ENCODE peak calls at places on chromosome 15, in five cellular contexts. M, A, X, L and B are unnamed samples.

GRCh38 chr15:38085931-38086562 is 151.6 kb downstream of the TMCO5A start:
- DNase-seq in L (no peak), A (no peak), X (no peak), M (peak), B (no peak)

GRCh38 chr15:64836023-64836536 is 5.6 kb upstream of the PLEKHO2 start:
- DNase-seq in L (no peak), A (no peak), X (no peak), M (no peak), B (no peak)

GRCh38 chr15:89404023-89404422 is 69.4 kb upstream of the POLG start:
- DNase-seq in A (no peak), M (no peak), X (no peak), L (no peak), B (no peak)

GRCh38 chr15:95041297-95041696 is 809.9 kb downstream of the MCTP2 start:
- DNase-seq in M (no peak), A (no peak), L (no peak), X (no peak), B (no peak)

GRCh38 chr15:89197503-89197971 is 23.8 kb downstream of the RLBP1 start:
- DNase-seq in L (peak), A (no peak), M (no peak), X (no peak), B (peak)

GRCh38 chr15:101368086-101368780 is 73.2 kb upstream of the SNRPA1 start:
- DNase-seq in M (no peak), L (no peak), A (no peak), X (no peak), B (no peak)

GRCh38 chr15:80492874-80493273 is 88.7 kb downstream of the ARNT2 start:
- DNase-seq in M (no peak), L (no peak), X (no peak), A (no peak), B (no peak)

GRCh38 chr15:78004222-78004727 is 73.2 kb downstream of the TBC1D2B start:
- DNase-seq in A (no peak), L (no peak), M (no peak), X (no peak), B (no peak)

GRCh38 chr15:68699881-68700394 is 120.8 kb downstream of the ANP32A start:
- DNase-seq in M (no peak), L (no peak), A (no peak), X (no peak), B (no peak)

GRCh38 chr15:74317820-74318375 is 49.5 kb downstream of the CYP11A1 start:
- DNase-seq in X (no peak), M (no peak), L (no peak), A (no peak), B (no peak)
- TF ChIP-seq ESRRA in X (no peak), M (no peak), L (no peak), A (no peak), B (no peak)

GRCh38 chr15:99844150-99844549 is 110.9 kb upstream of the LYSMD4 start:
- DNase-seq in A (no peak), L (no peak), X (no peak), M (no peak), B (no peak)

GRCh38 chr15:99842071-99842470 is 108.8 kb upstream of the LYSMD4 start:
- DNase-seq in M (no peak), A (no peak), L (no peak), X (no peak), B (no peak)

DNA sequence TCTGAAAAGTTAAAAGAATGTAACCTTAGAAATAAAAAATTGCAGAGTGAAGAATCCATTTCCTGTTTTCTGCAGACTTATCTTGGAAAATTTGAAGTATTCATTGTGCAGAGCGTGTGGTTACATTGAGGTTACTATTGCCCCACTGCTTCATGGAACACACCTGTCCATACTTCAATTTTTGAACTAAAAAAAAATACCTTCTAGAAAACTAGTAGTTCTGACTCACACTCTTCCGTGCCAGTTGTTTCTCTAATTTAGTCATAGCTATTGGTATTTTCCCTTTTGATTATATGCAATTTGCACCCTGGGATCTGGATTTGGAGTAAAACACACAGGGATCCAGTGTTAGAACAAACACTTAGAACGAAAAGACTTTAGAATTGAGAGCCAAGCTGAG is 111.8 kb upstream of the LYSMD4 start:
- DNase-seq in M (no peak), A (no peak), X (no peak), L (no peak), B (no peak)
- TF ChIP-seq ESRRA in M (no peak), A (no peak), X (no peak), L (no peak), B (no peak)

DNA sequence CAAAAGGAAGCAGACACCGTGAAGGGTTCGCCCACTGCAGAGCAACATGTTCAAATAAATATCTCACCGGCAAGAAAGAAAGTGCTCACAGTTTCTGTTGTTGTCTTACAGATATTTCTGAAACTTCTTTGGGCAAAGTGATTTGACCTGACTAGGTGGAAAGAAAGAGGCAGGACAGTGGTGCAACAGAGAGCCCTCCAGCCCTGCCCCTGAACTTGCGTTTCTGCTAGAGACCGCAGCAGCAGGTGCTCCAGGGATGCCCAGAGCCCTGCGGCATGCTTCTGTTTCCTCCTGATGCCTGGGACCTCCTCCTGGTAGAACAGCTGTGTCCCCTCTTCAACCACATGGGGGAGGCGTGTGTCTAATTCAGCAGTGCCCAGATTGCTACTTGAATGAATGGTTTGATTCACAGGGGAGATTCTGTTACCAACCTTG is 123.4 kb downstream of the ATP10A start:
- DNase-seq in L (no peak), X (no peak), M (peak), A (peak), B (peak)
- TF ChIP-seq ESRRA in L (no peak), X (no peak), M (no peak), A (no peak), B (no peak)

DNA sequence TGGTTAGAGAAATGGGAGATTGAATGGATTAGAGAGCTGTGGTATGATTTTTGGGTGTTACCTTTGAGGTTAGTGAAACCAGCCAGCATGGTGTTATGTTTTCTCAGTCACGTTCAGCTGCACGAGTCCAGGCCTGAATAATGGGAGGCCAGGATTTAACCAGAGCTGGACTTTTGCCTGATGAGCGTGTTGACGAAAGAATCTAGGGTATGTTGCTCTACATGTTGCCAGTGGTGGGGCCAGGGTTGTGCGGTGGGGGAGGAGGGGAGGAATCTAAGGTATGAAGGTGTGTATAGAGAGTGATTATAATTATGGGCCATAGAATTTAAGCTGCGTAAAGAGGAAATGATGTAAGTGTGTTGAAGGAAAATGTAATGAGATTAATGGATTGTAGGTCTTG is 22.8 kb downstream of the MINDY2 start:
- DNase-seq in L (peak), X (no peak), M (no peak), A (no peak), B (no peak)
- TF ChIP-seq ESRRA in L (no peak), X (no peak), M (no peak), A (no peak), B (no peak)